ENCODE peak calls at places on chromosomes 7 and 10, in four cellular contexts. W is epithelial cell of esophagus, K is B cell, H is HepG2. N is an unnamed sample.

GRCh38 chr10:100836891-100837290 is 75.9 kb upstream of the SLF2 start:
- DNase-seq in W (no peak), K (no peak), H (no peak), N (no peak)

GRCh38 chr7:73851410-73852338 is 9.3 kb upstream of the TMEM270 start:
- DNase-seq in W (peak), K (no peak), H (peak), N (no peak)

GRCh38 chr10:106577266-106577665 is 587.2 kb downstream of the SORCS1 start:
- DNase-seq in W (peak), K (no peak), H (no peak), N (no peak)

GRCh38 chr7:19369806-19370205 is 224.6 kb upstream of the FERD3L start:
- DNase-seq in W (peak), K (no peak), H (no peak), N (no peak)

GRCh38 chr7:101588131-101588935 is 40.8 kb downstream of the MYL10 start:
- DNase-seq in W (no peak), K (no peak), H (no peak), N (no peak)

GRCh38 chr10:84118395-84119006 is 20.8 kb upstream of the GHITM start:
- DNase-seq in W (peak), K (no peak), H (no peak), N (no peak)

GRCh38 chr10:95360122-95360715 is 69.4 kb upstream of the PDLIM1 start:
- DNase-seq in W (peak), K (no peak), H (no peak), N (no peak)

GRCh38 chr7:43666938-43667337 is 62.4 kb downstream of the COA1 start:
- DNase-seq in W (no peak), K (no peak), H (no peak), N (no peak)

GRCh38 chr10:124090630-124091209 is 2.7 kb downstream of the CHST15 start:
- DNase-seq in W (no peak), K (no peak), H (peak), N (no peak)

GRCh38 chr10:17981766-17982380 is 30.2 kb downstream of the SLC39A12 start:
- DNase-seq in W (peak), K (no peak), H (no peak), N (no peak)

GRCh38 chr7:15626041-15626440 is 60.4 kb downstream of the MEOX2 start:
- DNase-seq in W (no peak), K (no peak), H (no peak), N (no peak)

GRCh38 chr7:24576171-24577052 is 3.2 kb downstream of the PALS2 start:
- DNase-seq in W (peak), K (peak), H (peak), N (no peak)

GRCh38 chr7:66190504-66190857 is 14.7 kb upstream of the TPST1 start:
- DNase-seq in W (no peak), K (no peak), H (no peak), N (no peak)

GRCh38 chr10:21315321-21316220 is 209.9 kb downstream of the SKIDA1 start:
- DNase-seq in W (peak), K (no peak), H (peak), N (no peak)

GRCh38 chr7:142855756-142856564 is 1.1 kb downstream of the EPHB6 start:
- DNase-seq in W (peak), K (no peak), H (no peak), N (no peak)

GRCh38 chr10:15333909-15334649 is 37.0 kb downstream of the FAM171A1 start:
- DNase-seq in W (no peak), K (no peak), H (peak), N (no peak)

GRCh38 chr10:76543655-76544054 is 1094.0 kb downstream of the KCNMA1 start:
- DNase-seq in W (no peak), K (no peak), H (no peak), N (no peak)

GRCh38 chr7:74479066-74479781 is 25.5 kb downstream of the GTF2IRD1 start:
- DNase-seq in W (peak), K (no peak), H (no peak), N (no peak)

GRCh38 chr10:78890506-78890905 is 178.3 kb upstream of the ZMIZ1 start:
- DNase-seq in W (no peak), K (no peak), H (no peak), N (no peak)

GRCh38 chr7:47266131-47266706 is 315.7 kb downstream of the TNS3 start:
- DNase-seq in W (peak), K (no peak), H (peak), N (no peak)

DNA sequence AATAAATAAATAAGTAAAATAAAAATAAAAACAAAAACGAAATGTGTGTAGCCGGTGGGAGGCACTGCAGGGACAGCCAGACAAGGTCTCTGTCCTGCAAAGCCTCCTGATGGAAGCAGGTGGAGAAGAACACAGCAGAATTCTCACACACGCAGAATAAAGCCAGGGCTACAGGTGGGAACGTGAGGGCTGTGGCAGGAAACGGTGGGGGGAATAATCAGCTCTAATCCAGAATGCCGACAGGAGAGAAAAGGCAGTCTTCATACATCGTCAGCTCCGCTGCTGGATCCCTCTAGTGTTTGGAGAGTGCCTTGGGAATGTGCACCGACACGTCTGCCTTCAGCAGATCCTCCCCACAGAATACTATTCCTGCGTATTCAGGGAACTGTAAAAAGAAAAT is 6.8 kb upstream of the SNX8 start:
- DNase-seq in W (peak), K (no peak), H (peak), N (no peak)
- TF ChIP-seq CTCF in W (peak), K (no peak), H (peak), N (no peak)

GRCh38 chr10:75294031-75294437 is 58.3 kb upstream of the COMTD1 start:
- DNase-seq in W (no peak), K (no peak), H (no peak), N (no peak)

GRCh38 chr10:75293456-75293840 is 57.7 kb upstream of the COMTD1 start:
- DNase-seq in W (no peak), K (no peak), H (no peak), N (no peak)

GRCh38 chr10:75294518-75294865 is 58.7 kb upstream of the COMTD1 start:
- DNase-seq in W (no peak), K (no peak), H (no peak), N (no peak)

GRCh38 chr10:75295901-75296441 is 60.2 kb upstream of the COMTD1 start:
- DNase-seq in W (peak), K (no peak), H (no peak), N (no peak)

GRCh38 chr10:75294866-75295692 is 59.3 kb upstream of the COMTD1 start:
- DNase-seq in W (peak), K (peak), H (peak), N (peak)
- TF ChIP-seq CTCF in W (peak), K (peak), H (peak), N (peak)

GRCh38 chr10:85993840-85994507 is 372.6 kb downstream of the GRID1 start:
- DNase-seq in W (no peak), K (no peak), H (no peak), N (no peak)

GRCh38 chr10:85997544-85997943 is 369.1 kb downstream of the GRID1 start:
- DNase-seq in W (no peak), K (no peak), H (no peak), N (no peak)

GRCh38 chr10:85993140-85993539 is 373.5 kb downstream of the GRID1 start:
- DNase-seq in W (no peak), K (no peak), H (no peak), N (no peak)

GRCh38 chr10:85992324-85992723 is 374.3 kb downstream of the GRID1 start:
- DNase-seq in W (no peak), K (no peak), H (no peak), N (no peak)

DNA sequence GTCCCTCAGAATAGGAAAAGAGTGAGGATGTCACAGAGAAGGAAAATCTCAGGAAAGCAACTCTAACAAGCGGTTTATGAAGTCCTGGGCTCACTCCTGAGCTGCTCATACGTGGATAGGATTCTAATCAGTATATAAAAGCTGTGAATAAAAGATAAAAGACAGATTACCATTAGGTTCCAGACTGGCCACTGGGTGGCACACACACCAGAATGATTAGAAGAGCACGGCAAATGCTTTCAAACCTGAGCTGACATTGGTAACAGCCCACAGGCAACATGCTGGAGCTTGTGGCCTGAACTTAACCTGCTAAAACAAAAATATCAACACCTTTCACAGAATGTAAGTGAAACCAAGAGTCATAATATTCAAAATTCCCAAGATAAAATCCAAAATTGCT is 370.8 kb downstream of the GRID1 start:
- DNase-seq in W (peak), K (no peak), H (peak), N (no peak)
- TF ChIP-seq CTCF in W (peak), K (peak), H (peak), N (no peak)

DNA sequence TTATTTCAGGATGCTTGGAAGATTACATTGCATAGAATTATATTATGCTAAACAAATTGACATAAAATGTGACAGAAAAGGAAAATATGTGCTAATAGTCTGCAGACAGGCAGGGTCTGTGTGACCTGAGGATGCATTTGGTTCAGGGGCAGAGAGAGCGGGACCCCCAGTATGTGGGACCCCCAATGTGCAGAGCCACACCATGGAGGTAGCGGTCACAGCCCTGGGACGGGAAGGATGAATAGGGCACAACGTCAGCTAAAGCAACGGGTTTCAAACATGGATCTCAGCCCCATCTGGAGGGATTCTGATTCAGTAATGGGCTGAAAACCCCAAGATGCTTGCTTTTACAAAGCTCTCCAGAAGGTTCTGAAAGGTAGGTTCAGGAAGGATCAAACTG is 251.8 kb upstream of the ADARB2 start:
- DNase-seq in W (no peak), K (no peak), H (no peak), N (no peak)
- TF ChIP-seq CTCF in W (no peak), K (no peak), H (no peak), N (no peak)